ENCODE peak calls at places on chromosome 1, in eight cellular contexts. R is SK-MEL-5, L is cardiac muscle cell, N is thoracic aorta, F is heart left ventricle, U is prostate gland, X is RWPE1, Q is aorta. H is an unnamed sample.

GRCh38 chr1:35851175-35851869 is 31.7 kb upstream of the AGO1 start:
- DNase-seq in F (no peak), X (no peak), R (no peak), L (no peak), U (no peak), Q (no peak), N (no peak), H (no peak)

GRCh38 chr1:175133693-175134435 is 58.7 kb downstream of the KIAA0040 start:
- DNase-seq in L (no peak), Q (no peak), N (no peak), U (no peak), X (no peak), F (no peak), R (no peak), H (no peak)

GRCh38 chr1:78760858-78761257 is 111.2 kb downstream of the IFI44 start:
- DNase-seq in R (no peak), F (no peak), Q (no peak), X (peak), L (no peak), N (no peak), U (no peak), H (no peak)

GRCh38 chr1:154431586-154432373 is 26.6 kb downstream of the IL6R start:
- DNase-seq in L (no peak), X (peak), R (peak), Q (no peak), U (no peak), F (no peak), N (peak), H (no peak)

GRCh38 chr1:13733705-13734104 is 33.7 kb downstream of the PRDM2 start:
- DNase-seq in U (no peak), F (no peak), Q (no peak), N (no peak), R (no peak), L (no peak), X (no peak), H (no peak)

GRCh38 chr1:42723511-42723910 is 16.5 kb downstream of the CLDN19 start:
- DNase-seq in F (no peak), N (no peak), X (no peak), L (no peak), R (no peak), Q (no peak), U (no peak), H (no peak)

GRCh38 chr1:184753608-184754478 is 815 bp downstream of the EDEM3 start:
- DNase-seq in L (peak), Q (peak), R (peak), N (no peak), F (peak), U (no peak), X (peak), H (peak)

GRCh38 chr1:183238071-183238470 is 52.0 kb downstream of the LAMC2 start:
- DNase-seq in F (no peak), Q (no peak), U (no peak), X (no peak), L (no peak), R (no peak), N (no peak), H (no peak)

GRCh38 chr1:67987046-67987799 is 63.2 kb downstream of the DIRAS3 start:
- DNase-seq in R (peak), U (no peak), N (no peak), F (no peak), X (peak), L (no peak), Q (no peak), H (no peak)

GRCh38 chr1:210754931-210755670 is 378.8 kb downstream of the KCNH1 start:
- DNase-seq in R (no peak), U (peak), X (peak), L (peak), F (no peak), N (no peak), Q (no peak), H (no peak)

GRCh38 chr1:26161408-26162219 is 2.7 kb downstream of the FAM110D start:
- DNase-seq in F (peak), U (no peak), L (peak), R (no peak), N (no peak), Q (peak), X (peak), H (no peak)

GRCh38 chr1:210342986-210343780 is 14.5 kb downstream of the HHAT start:
- DNase-seq in X (no peak), L (no peak), R (peak), N (no peak), U (no peak), F (no peak), Q (no peak), H (no peak)

GRCh38 chr1:61084560-61084991 is 2.2 kb downstream of the NFIA start:
- DNase-seq in U (no peak), L (no peak), N (no peak), F (no peak), R (no peak), Q (no peak), X (no peak), H (peak)

GRCh38 chr1:63968663-63969460 is 195.0 kb downstream of the ROR1 start:
- DNase-seq in N (peak), Q (peak), U (no peak), F (peak), X (no peak), L (no peak), R (no peak), H (no peak)

GRCh38 chr1:23370744-23371710 is 1.4 kb upstream of the ZNF436 start:
- DNase-seq in X (no peak), Q (no peak), R (no peak), U (peak), N (no peak), F (peak), L (peak), H (no peak)

GRCh38 chr1:201264554-201264953 is 18.8 kb upstream of the PKP1 start:
- DNase-seq in R (no peak), L (no peak), U (no peak), X (no peak), F (no peak), N (no peak), Q (no peak), H (no peak)

GRCh38 chr1:31151402-31151801 is 85.9 kb upstream of the PUM1 start:
- DNase-seq in X (no peak), F (no peak), R (no peak), N (no peak), U (no peak), Q (no peak), L (no peak), H (no peak)

GRCh38 chr1:178151831-178152230 is 57.9 kb downstream of the RASAL2 start:
- DNase-seq in R (no peak), Q (no peak), X (no peak), N (no peak), U (no peak), L (no peak), F (no peak), H (no peak)

GRCh38 chr1:23692308-23692871 is 784 bp downstream of the RPL11 start:
- DNase-seq in R (no peak), X (no peak), Q (no peak), F (no peak), U (no peak), L (no peak), N (no peak), H (no peak)

GRCh38 chr1:53330819-53331218 is 2.9 kb upstream of the LRP8 start:
- DNase-seq in Q (peak), R (no peak), U (no peak), L (no peak), N (no peak), X (no peak), F (no peak), H (no peak)

GRCh38 chr1:169115891-169116585 is 9.5 kb downstream of the ATP1B1 start:
- DNase-seq in N (no peak), X (peak), F (peak), L (peak), Q (no peak), U (peak), R (no peak), H (no peak)

GRCh38 chr1:39609618-39610331 is 29.7 kb downstream of the HEYL start:
- DNase-seq in Q (peak), L (peak), R (peak), F (peak), U (peak), N (no peak), X (peak), H (no peak)

GRCh38 chr1:61887921-61888564 is 145.8 kb downstream of the PATJ start:
- DNase-seq in U (no peak), Q (no peak), L (no peak), N (peak), X (no peak), R (no peak), F (peak), H (no peak)

GRCh38 chr1:217924924-217925323 is 293.8 kb downstream of the SPATA17 start:
- DNase-seq in F (no peak), U (no peak), R (no peak), X (no peak), N (no peak), Q (no peak), L (no peak), H (no peak)

GRCh38 chr1:52834798-52835197 is 7.8 kb upstream of the ZYG11A start:
- DNase-seq in U (no peak), L (no peak), R (no peak), F (no peak), N (no peak), X (no peak), Q (no peak), H (no peak)

GRCh38 chr1:21478356-21478755 is 30.9 kb upstream of the ALPL start:
- DNase-seq in R (no peak), F (no peak), L (no peak), X (no peak), N (no peak), Q (no peak), U (no peak), H (no peak)

GRCh38 chr1:244548558-244549115 is 87.6 kb downstream of the CATSPERE start:
- DNase-seq in F (no peak), R (peak), Q (no peak), N (no peak), U (no peak), X (no peak), L (no peak), H (no peak)

GRCh38 chr1:8674912-8675311 is 142.5 kb downstream of the RERE start:
- DNase-seq in L (no peak), F (no peak), U (no peak), R (no peak), X (peak), Q (no peak), N (no peak), H (no peak)

GRCh38 chr1:30232288-30232899 is 491.0 kb downstream of the MATN1 start:
- DNase-seq in F (no peak), U (no peak), X (peak), N (no peak), Q (no peak), R (peak), L (peak), H (no peak)

GRCh38 chr1:31750858-31751638 is 13.1 kb downstream of the ADGRB2 start:
- DNase-seq in U (no peak), L (no peak), Q (no peak), X (no peak), N (no peak), R (no peak), F (no peak), H (peak)

H was measured in KG1.